ENCODE peak calls at places on chromosomes 6 and 20, in ten cellular contexts. Q, T, R, K, O, E, B, N, J and Z are unnamed samples.

GRCh38 chr6:36545767-36546663 is 1.3 kb downstream of the STK38 start:
- DNase-seq in Q (no peak), T (peak), R (no peak), K (no peak), O (peak), E (peak), B (no peak), N (no peak), J (no peak), Z (no peak)

GRCh38 chr6:147194652-147195403 is 9.4 kb upstream of the STXBP5 start:
- DNase-seq in Q (no peak), T (peak), R (no peak), K (no peak), O (no peak), E (no peak), B (no peak), N (no peak), J (no peak), Z (no peak)

GRCh38 chr6:143432588-143432987 is 17.9 kb downstream of the ADAT2 start:
- DNase-seq in Q (no peak), T (no peak), R (no peak), K (no peak), O (no peak), E (no peak), B (no peak), N (no peak), J (no peak), Z (no peak)

GRCh38 chr6:161272600-161273355 is 1.1 kb downstream of the AGPAT4 start:
- DNase-seq in Q (no peak), T (peak), R (no peak), K (no peak), O (no peak), E (no peak), B (no peak), N (peak), J (no peak), Z (no peak)

GRCh38 chr6:139124887-139125672 is 9.8 kb upstream of the HECA start:
- DNase-seq in Q (no peak), T (peak), R (peak), K (no peak), O (peak), E (peak), B (peak), N (peak), J (no peak), Z (peak)

GRCh38 chr20:7106910-7107309 is 339.4 kb downstream of the BMP2 start:
- DNase-seq in Q (no peak), T (no peak), R (no peak), K (no peak), O (no peak), E (no peak), B (no peak), N (no peak), J (no peak), Z (no peak)

GRCh38 chr6:169861431-169862045 is 110.1 kb downstream of the ERMARD start:
- DNase-seq in Q (no peak), T (no peak), R (no peak), K (no peak), O (no peak), E (no peak), B (no peak), N (no peak), J (no peak), Z (no peak)

GRCh38 chr6:148395583-148396101 is 53.0 kb downstream of the SASH1 start:
- DNase-seq in Q (no peak), T (no peak), R (no peak), K (no peak), O (no peak), E (no peak), B (no peak), N (no peak), J (no peak), Z (no peak)

GRCh38 chr6:46637933-46638332 is 14.7 kb downstream of the CYP39A1 start:
- DNase-seq in Q (no peak), T (no peak), R (no peak), K (no peak), O (no peak), E (no peak), B (no peak), N (no peak), J (no peak), Z (no peak)

GRCh38 chr6:167827588-167828324 is 1.0 kb downstream of the AFDN start:
- DNase-seq in Q (no peak), T (no peak), R (peak), K (peak), O (peak), E (peak), B (no peak), N (peak), J (no peak), Z (peak)

GRCh38 chr6:87155920-87156600 is 695 bp downstream of the ZNF292 start:
- DNase-seq in Q (peak), T (peak), R (no peak), K (peak), O (peak), E (peak), B (peak), N (peak), J (no peak), Z (peak)

GRCh38 chr6:88908598-88909548 is 54.5 kb downstream of the RNGTT start:
- DNase-seq in Q (no peak), T (peak), R (no peak), K (no peak), O (no peak), E (peak), B (no peak), N (no peak), J (no peak), Z (no peak)

GRCh38 chr6:53724501-53724900 is 58.9 kb upstream of the KLHL31 start:
- DNase-seq in Q (no peak), T (no peak), R (no peak), K (no peak), O (no peak), E (no peak), B (no peak), N (no peak), J (no peak), Z (no peak)

GRCh38 chr6:35042041-35042440 is 99.1 kb downstream of the TCP11 start:
- DNase-seq in Q (no peak), T (no peak), R (no peak), K (no peak), O (no peak), E (no peak), B (no peak), N (no peak), J (no peak), Z (no peak)

GRCh38 chr6:106530502-106530901 is 98.8 kb downstream of the RTN4IP1 start:
- DNase-seq in Q (no peak), T (peak), R (no peak), K (no peak), O (no peak), E (no peak), B (no peak), N (no peak), J (no peak), Z (no peak)

GRCh38 chr20:51372176-51372803 is 170.2 kb downstream of the NFATC2 start:
- DNase-seq in Q (peak), T (peak), R (peak), K (peak), O (peak), E (peak), B (peak), N (peak), J (no peak), Z (peak)

GRCh38 chr20:19491241-19491640 is 266.8 kb upstream of the RIN2 start:
- DNase-seq in Q (no peak), T (no peak), R (no peak), K (no peak), O (no peak), E (no peak), B (no peak), N (no peak), J (no peak), Z (no peak)

GRCh38 chr6:104943781-104944180 is 13.1 kb upstream of the LIN28B start:
- DNase-seq in Q (no peak), T (peak), R (no peak), K (no peak), O (no peak), E (no peak), B (no peak), N (no peak), J (no peak), Z (no peak)

GRCh38 chr6:35973670-35974222 is 50.7 kb downstream of the SLC26A8 start:
- DNase-seq in Q (no peak), T (no peak), R (no peak), K (no peak), O (peak), E (peak), B (no peak), N (peak), J (no peak), Z (no peak)

GRCh38 chr6:29813809-29814208 is 13.8 kb upstream of the HLA-G start:
- DNase-seq in Q (no peak), T (peak), R (no peak), K (no peak), O (no peak), E (peak), B (no peak), N (peak), J (no peak), Z (no peak)

GRCh38 chr6:50602191-50602810 is 111.0 kb upstream of the TFAP2D start:
- DNase-seq in Q (no peak), T (peak), R (no peak), K (no peak), O (peak), E (peak), B (no peak), N (peak), J (no peak), Z (no peak)

GRCh38 chr6:85961746-85962145 is 319.1 kb upstream of the SYNCRIP start:
- DNase-seq in Q (no peak), T (no peak), R (no peak), K (no peak), O (no peak), E (no peak), B (no peak), N (no peak), J (no peak), Z (no peak)

GRCh38 chr6:139429559-139430150 is 55.2 kb upstream of the CITED2 start:
- DNase-seq in Q (no peak), T (no peak), R (no peak), K (no peak), O (no peak), E (no peak), B (no peak), N (no peak), J (no peak), Z (no peak)

GRCh38 chr6:90096818-90097217 is 199.8 kb downstream of the BACH2 start:
- DNase-seq in Q (no peak), T (no peak), R (no peak), K (no peak), O (no peak), E (no peak), B (no peak), N (no peak), J (no peak), Z (no peak)

GRCh38 chr6:129485746-129486145 is 224.2 kb downstream of the ARHGAP18 start:
- DNase-seq in Q (no peak), T (no peak), R (no peak), K (no peak), O (no peak), E (no peak), B (no peak), N (no peak), J (no peak), Z (no peak)

GRCh38 chr6:119147101-119148053 is 68.9 kb upstream of the FAM184A start:
- DNase-seq in Q (no peak), T (peak), R (no peak), K (no peak), O (peak), E (peak), B (peak), N (peak), J (peak), Z (no peak)

GRCh38 chr6:144294016-144294415 is 8.9 kb downstream of the UTRN start:
- DNase-seq in Q (no peak), T (peak), R (no peak), K (no peak), O (no peak), E (no peak), B (no peak), N (no peak), J (peak), Z (no peak)

GRCh38 chr20:25369529-25369928 is 21.1 kb downstream of the ABHD12 start:
- DNase-seq in Q (no peak), T (peak), R (no peak), K (no peak), O (no peak), E (no peak), B (no peak), N (no peak), J (no peak), Z (no peak)

GRCh38 chr20:53679597-53680309 is 86.1 kb upstream of the ZNF217 start:
- DNase-seq in Q (no peak), T (no peak), R (no peak), K (no peak), O (no peak), E (no peak), B (no peak), N (no peak), J (no peak), Z (no peak)

GRCh38 chr20:3146732-3147341 is 12.8 kb downstream of the FASTKD5 start:
- DNase-seq in Q (no peak), T (peak), R (no peak), K (no peak), O (no peak), E (no peak), B (no peak), N (no peak), J (no peak), Z (no peak)

GRCh38 chr6:89509719-89510339 is 76.9 kb downstream of the ANKRD6 start:
- DNase-seq in Q (no peak), T (no peak), R (no peak), K (no peak), O (no peak), E (no peak), B (no peak), N (no peak), J (no peak), Z (no peak)

GRCh38 chr6:88544986-88545612 is 379.0 kb upstream of the CNR1 start:
- DNase-seq in Q (no peak), T (no peak), R (no peak), K (no peak), O (no peak), E (no peak), B (no peak), N (no peak), J (no peak), Z (no peak)

GRCh38 chr6:144482142-144482541 is 197.0 kb downstream of the UTRN start:
- DNase-seq in Q (no peak), T (peak), R (peak), K (peak), O (peak), E (peak), B (peak), N (peak), J (peak), Z (peak)

GRCh38 chr20:35603695-35604443 is 11.8 kb upstream of the SPAG4 start:
- DNase-seq in Q (no peak), T (no peak), R (no peak), K (no peak), O (no peak), E (no peak), B (no peak), N (no peak), J (no peak), Z (no peak)

DNA sequence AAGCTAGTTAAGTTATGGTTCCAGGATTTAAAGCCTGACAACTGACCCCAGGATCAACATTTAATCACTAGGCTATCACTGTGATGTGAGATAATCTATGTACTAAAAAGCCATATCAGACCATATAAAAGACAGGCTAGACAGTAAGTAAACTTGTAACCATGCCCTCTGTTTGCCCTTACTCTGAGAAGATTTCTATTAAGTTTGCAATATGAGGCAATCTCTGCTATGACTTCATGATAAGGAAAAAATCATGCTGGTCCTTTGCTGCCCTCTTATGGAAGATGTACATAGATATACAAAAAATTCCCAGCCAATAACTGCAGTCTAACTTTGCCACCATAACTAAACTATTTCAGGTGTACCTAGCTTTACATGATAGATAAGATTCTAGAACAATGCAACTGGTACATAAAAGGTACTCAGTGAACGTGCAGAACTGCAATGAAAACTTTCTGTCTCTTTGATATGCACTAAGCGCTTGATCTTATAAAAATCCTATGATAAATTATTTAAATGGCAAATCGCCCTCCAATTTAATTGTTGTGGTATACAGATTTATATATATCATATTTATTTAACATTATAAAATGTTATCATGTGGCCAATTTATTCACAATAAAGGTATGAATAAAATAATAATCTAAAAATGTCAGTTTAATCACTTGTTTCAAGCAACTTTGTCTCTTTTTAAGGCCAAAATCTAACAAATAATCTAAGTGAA is 70.5 kb downstream of the FAM217A start:
- DNase-seq in Q (no peak), T (peak), R (no peak), K (no peak), O (peak), E (peak), B (peak), N (peak), J (peak), Z (no peak)
- TF ChIP-seq CTCF in Q (peak), T (peak), R (peak), K (peak), O (no peak), E (peak), B (peak), N (peak), J (peak), Z (no peak)

GRCh38 chr6:120378582-120379220 is 955.6 kb downstream of the TBC1D32 start:
- DNase-seq in Q (no peak), T (peak), R (no peak), K (no peak), O (peak), E (peak), B (peak), N (no peak), J (no peak), Z (no peak)
- TF ChIP-seq CTCF in Q (peak), T (peak), R (no peak), K (peak), O (peak), E (peak), B (peak), N (peak), J (peak), Z (no peak)

GRCh38 chr20:38932457-38933120 is 6.4 kb downstream of the FAM83D start:
- DNase-seq in Q (no peak), T (peak), R (no peak), K (no peak), O (no peak), E (no peak), B (no peak), N (no peak), J (peak), Z (no peak)

GRCh38 chr20:38934530-38934929 is 8.3 kb downstream of the FAM83D start:
- DNase-seq in Q (no peak), T (no peak), R (no peak), K (no peak), O (no peak), E (no peak), B (no peak), N (no peak), J (no peak), Z (no peak)

GRCh38 chr20:38937000-38937399 is 10.8 kb downstream of the FAM83D start:
- DNase-seq in Q (no peak), T (no peak), R (no peak), K (no peak), O (no peak), E (no peak), B (no peak), N (no peak), J (no peak), Z (no peak)

GRCh38 chr20:38935967-38936407 is 9.8 kb downstream of the FAM83D start:
- DNase-seq in Q (no peak), T (no peak), R (no peak), K (no peak), O (no peak), E (peak), B (no peak), N (no peak), J (no peak), Z (no peak)

GRCh38 chr20:38935285-38935684 is 9.1 kb downstream of the FAM83D start:
- DNase-seq in Q (no peak), T (peak), R (no peak), K (no peak), O (no peak), E (no peak), B (peak), N (peak), J (no peak), Z (no peak)
- TF ChIP-seq CTCF in Q (no peak), T (peak), R (no peak), K (no peak), O (no peak), E (no peak), B (peak), N (peak), J (no peak), Z (no peak)

GRCh38 chr20:50040432-50041237 is 57.9 kb downstream of the SNAI1 start:
- DNase-seq in Q (no peak), T (no peak), R (no peak), K (no peak), O (no peak), E (no peak), B (no peak), N (no peak), J (no peak), Z (no peak)

GRCh38 chr20:50044353-50044960 is 61.7 kb downstream of the SNAI1 start:
- DNase-seq in Q (no peak), T (no peak), R (no peak), K (no peak), O (no peak), E (no peak), B (no peak), N (no peak), J (no peak), Z (no peak)

GRCh38 chr20:50042370-50043313 is 59.9 kb downstream of the SNAI1 start:
- DNase-seq in Q (no peak), T (no peak), R (no peak), K (no peak), O (no peak), E (no peak), B (no peak), N (no peak), J (no peak), Z (no peak)

GRCh38 chr20:50041238-50041915 is 58.6 kb downstream of the SNAI1 start:
- DNase-seq in Q (no peak), T (no peak), R (no peak), K (no peak), O (peak), E (no peak), B (no peak), N (no peak), J (no peak), Z (peak)

GRCh38 chr20:50043573-50044352 is 61.0 kb downstream of the SNAI1 start:
- DNase-seq in Q (no peak), T (no peak), R (no peak), K (no peak), O (no peak), E (no peak), B (no peak), N (no peak), J (no peak), Z (no peak)
- TF ChIP-seq CTCF in Q (no peak), T (no peak), R (no peak), K (no peak), O (no peak), E (no peak), B (no peak), N (no peak), J (no peak), Z (no peak)

GRCh38 chr6:31651602-31652191 is 764 bp downstream of the BAG6 start:
- DNase-seq in Q (no peak), T (peak), R (no peak), K (no peak), O (peak), E (peak), B (peak), N (peak), J (peak), Z (no peak)

GRCh38 chr6:31655349-31656237 is at the start of gene APOM:
- DNase-seq in Q (no peak), T (no peak), R (no peak), K (no peak), O (no peak), E (no peak), B (no peak), N (no peak), J (no peak), Z (no peak)

GRCh38 chr6:31654574-31655348 is 933 bp upstream of the APOM start:
- DNase-seq in Q (no peak), T (no peak), R (no peak), K (no peak), O (no peak), E (no peak), B (no peak), N (no peak), J (no peak), Z (no peak)

GRCh38 chr6:31657406-31658157 is 1.9 kb downstream of the APOM start:
- DNase-seq in Q (no peak), T (no peak), R (no peak), K (no peak), O (no peak), E (no peak), B (no peak), N (no peak), J (no peak), Z (no peak)

GRCh38 chr6:31652925-31653724 is 664 bp upstream of the BAG6 start:
- DNase-seq in Q (peak), T (no peak), R (no peak), K (no peak), O (peak), E (peak), B (peak), N (no peak), J (no peak), Z (no peak)
- TF ChIP-seq CTCF in Q (no peak), T (no peak), R (no peak), K (no peak), O (no peak), E (no peak), B (no peak), N (no peak), J (peak), Z (no peak)